ENCODE peak calls at places on chromosomes 11 and 22, in eight cellular contexts. Y is heart right ventricle; N is CD8-positive, alpha-beta memory T cell; E is hepatocyte; J is CD4-positive, CD25-positive, alpha-beta regulatory T cell; G is naive thymus-derived CD4-positive, alpha-beta T cell; Z is Peyer's patch; M is GM23248. O is an unnamed sample. For H3K27me3 and H3K4me1, the result is how much of the 10 kb centered on the place peaks cover.

GRCh38 chr11:115197433-115197832 is 306.8 kb downstream of the CADM1 start:
- DNase-seq in Y (no peak), N (no peak), E (no peak), J (no peak), G (no peak), Z (no peak), M (no peak), O (no peak)

GRCh38 chr22:23067691-23068090 is 2.6 kb upstream of the GNAZ start:
- DNase-seq in Y (peak), N (no peak), E (no peak), J (no peak), G (no peak), Z (no peak), M (peak), O (no peak)

GRCh38 chr11:6727971-6728890 is 43.5 kb downstream of the OR2AG2 start:
- DNase-seq in Y (no peak), N (no peak), E (no peak), J (no peak), G (no peak), Z (no peak), M (no peak), O (no peak)

GRCh38 chr11:32310218-32310601 is 125.1 kb downstream of the WT1 start:
- DNase-seq in Y (no peak), N (no peak), E (peak), J (no peak), G (no peak), Z (no peak), M (no peak), O (no peak)

GRCh38 chr11:101327908-101328307 is 198.3 kb upstream of the PGR start:
- DNase-seq in Y (no peak), N (no peak), E (no peak), J (no peak), G (no peak), Z (no peak), M (no peak), O (peak)

GRCh38 chr11:3723014-3723708 is 52.0 kb upstream of the CHRNA10 start:
- DNase-seq in Y (no peak), N (no peak), E (peak), J (no peak), G (no peak), Z (no peak), M (peak), O (no peak)

GRCh38 chr11:70323811-70324210 is 53.3 kb downstream of the PPFIA1 start:
- DNase-seq in Y (no peak), N (no peak), E (no peak), J (no peak), G (no peak), Z (no peak), M (peak), O (no peak)

GRCh38 chr11:97979741-97980140 is 1041.0 kb upstream of the CNTN5 start:
- DNase-seq in Y (no peak), N (no peak), E (no peak), J (no peak), G (no peak), Z (no peak), M (peak), O (no peak)

DNA sequence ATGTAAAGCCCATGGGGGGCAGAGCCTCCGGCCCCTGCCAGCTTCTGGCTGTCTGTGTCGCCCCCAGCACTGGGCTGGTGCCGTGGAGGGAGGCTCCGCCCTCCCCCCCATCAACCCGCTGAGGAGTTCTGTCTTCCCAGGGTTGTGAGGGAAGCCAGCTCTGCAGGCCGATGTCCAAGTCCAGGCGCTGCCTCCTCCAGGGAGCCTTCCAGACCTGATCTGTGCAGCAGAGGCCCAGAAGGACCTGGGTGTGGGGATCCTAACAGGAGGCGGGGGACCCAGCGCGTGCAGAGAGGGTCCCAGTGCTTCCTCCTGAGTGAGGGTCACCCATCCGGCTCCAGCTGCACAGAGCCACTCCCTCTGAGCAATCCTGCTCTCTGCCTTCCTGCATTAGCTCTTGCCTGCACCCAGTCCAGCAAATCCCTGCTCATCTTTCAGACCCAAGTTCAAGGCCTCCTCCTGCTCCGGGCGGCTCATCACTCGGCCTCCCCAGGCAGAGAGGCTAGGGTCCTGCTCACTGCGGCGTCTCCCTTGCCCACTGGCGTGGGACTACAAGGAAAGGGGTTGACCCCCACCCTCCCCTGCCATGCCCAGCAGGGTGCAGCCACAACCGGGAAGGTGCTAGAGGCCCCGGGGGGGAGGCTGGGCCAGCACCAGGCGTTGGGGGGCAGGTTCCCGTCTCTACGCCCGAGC is 16.5 kb downstream of the PRR33 start:
- DNase-seq in Y (peak), N (no peak), E (no peak), J (no peak), G (no peak), Z (peak), M (no peak), O (no peak)
- H3K4me3 ChIP-seq in Y (peak), N (no peak), E (no peak), J (no peak), G (no peak), Z (no peak), M (no peak), O (no peak)

DNA sequence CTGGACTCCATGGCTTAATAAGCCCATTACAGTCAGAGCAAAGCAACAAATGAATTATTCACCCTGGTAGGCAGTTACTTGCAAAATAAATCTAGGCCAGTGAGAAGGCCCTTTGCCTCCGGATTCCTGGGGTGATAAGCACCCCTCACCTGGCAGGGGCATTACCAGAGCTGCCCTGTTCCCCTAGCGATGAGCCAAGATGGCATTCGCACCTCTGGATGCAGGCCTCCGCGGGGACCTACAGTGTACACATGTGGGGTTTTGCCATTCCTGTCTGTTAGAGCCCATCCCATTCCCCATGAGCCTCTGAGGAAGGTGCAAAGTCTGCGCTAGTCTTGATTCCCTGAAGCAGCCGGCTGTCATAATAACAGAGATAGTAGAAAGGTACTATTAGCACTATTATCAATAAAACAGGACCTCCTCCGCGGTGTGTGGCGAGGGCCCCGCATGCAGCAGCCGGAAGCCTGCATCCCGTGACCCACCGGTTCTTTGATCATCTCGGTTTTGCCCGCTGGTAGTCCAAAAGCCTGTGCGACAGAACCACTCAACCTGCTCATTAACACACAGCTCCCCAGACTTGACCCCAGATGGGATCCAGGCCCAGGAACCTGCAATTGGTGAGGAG is 344.3 kb downstream of the BRD1 start:
- DNase-seq in Y (no peak), N (no peak), E (no peak), J (no peak), G (no peak), Z (no peak), M (no peak), O (no peak)
- H3K27me3 ChIP-seq in Y (under half), N (under half), E (under half), J (under half), G (under half), Z (under half), M (under half), O (under half)

GRCh38 chr11:60872952-60873524 is 5.7 kb downstream of the ZP1 start:
- DNase-seq in Y (no peak), N (no peak), E (peak), J (peak), G (no peak), Z (peak), M (peak), O (no peak)

GRCh38 chr11:60870733-60871377 is 3.5 kb downstream of the ZP1 start:
- DNase-seq in Y (no peak), N (no peak), E (no peak), J (no peak), G (no peak), Z (peak), M (no peak), O (no peak)

GRCh38 chr11:60871378-60872061 is 4.2 kb downstream of the ZP1 start:
- DNase-seq in Y (peak), N (no peak), E (no peak), J (peak), G (no peak), Z (peak), M (peak), O (no peak)

GRCh38 chr11:60873533-60873932 is 6.2 kb downstream of the ZP1 start:
- DNase-seq in Y (no peak), N (no peak), E (no peak), J (no peak), G (no peak), Z (peak), M (no peak), O (no peak)

DNA sequence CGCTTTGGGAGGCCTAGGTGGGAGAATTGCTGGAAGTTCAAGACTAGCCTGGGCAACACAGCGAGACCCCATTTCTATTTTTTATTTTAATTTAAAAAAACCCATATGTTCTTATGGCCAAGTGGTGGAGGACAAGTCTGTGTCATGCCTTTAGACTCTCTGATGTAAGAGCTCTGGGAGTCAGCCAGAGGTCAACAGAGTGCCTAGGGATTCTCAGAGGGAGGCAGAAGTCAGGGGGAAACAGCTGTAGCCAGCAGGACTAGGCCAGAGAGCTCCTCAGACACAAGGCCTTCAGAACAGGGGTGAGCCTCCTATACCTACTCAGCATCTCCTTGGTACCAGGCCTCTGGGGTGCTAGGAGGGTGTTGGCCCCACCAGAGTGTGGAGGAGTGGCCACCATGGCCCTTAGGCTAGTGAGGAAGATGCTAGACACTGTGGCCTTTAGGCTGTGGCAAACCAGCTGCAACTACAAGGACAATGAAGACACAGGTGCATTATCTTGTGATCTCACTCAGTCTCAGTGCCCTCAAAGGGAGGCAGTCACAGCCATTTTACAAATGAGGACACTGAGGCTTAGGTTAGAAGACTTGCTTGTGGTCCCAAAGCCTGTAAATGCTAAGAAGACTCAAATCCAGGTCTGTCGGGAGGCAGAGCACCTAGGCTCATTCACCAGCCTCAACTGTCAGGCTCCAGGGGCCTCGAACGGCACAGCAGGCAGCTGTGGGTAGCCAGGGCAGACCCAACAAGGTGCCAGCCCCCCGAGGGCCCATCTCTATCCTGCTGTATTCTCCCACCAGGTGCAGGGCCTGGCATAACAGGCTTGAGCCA is 5.0 kb downstream of the ZP1 start:
- DNase-seq in Y (peak), N (no peak), E (no peak), J (no peak), G (no peak), Z (peak), M (peak), O (no peak)
- H3K4me1 ChIP-seq in Y (under half), N (under half), E (under half), J (under half), G (under half), Z (under half), M (under half), O (under half)

GRCh38 chr22:19668748-19669147 is 45.6 kb upstream of the SEPTIN5 start:
- DNase-seq in Y (no peak), N (no peak), E (no peak), J (no peak), G (no peak), Z (no peak), M (no peak), O (no peak)
- H3K4me3 ChIP-seq in Y (no peak), N (no peak), E (no peak), J (no peak), G (no peak), Z (no peak), M (no peak), O (no peak)

GRCh38 chr11:120521176-120521575 is 9.6 kb downstream of the GRIK4 start:
- DNase-seq in Y (no peak), N (no peak), E (no peak), J (no peak), G (no peak), Z (no peak), M (no peak), O (no peak)
- H3K27me3 ChIP-seq in Y (under half), N (under half), E (under half), J (under half), G (under half), Z (under half), M (under half), O (under half)

DNA sequence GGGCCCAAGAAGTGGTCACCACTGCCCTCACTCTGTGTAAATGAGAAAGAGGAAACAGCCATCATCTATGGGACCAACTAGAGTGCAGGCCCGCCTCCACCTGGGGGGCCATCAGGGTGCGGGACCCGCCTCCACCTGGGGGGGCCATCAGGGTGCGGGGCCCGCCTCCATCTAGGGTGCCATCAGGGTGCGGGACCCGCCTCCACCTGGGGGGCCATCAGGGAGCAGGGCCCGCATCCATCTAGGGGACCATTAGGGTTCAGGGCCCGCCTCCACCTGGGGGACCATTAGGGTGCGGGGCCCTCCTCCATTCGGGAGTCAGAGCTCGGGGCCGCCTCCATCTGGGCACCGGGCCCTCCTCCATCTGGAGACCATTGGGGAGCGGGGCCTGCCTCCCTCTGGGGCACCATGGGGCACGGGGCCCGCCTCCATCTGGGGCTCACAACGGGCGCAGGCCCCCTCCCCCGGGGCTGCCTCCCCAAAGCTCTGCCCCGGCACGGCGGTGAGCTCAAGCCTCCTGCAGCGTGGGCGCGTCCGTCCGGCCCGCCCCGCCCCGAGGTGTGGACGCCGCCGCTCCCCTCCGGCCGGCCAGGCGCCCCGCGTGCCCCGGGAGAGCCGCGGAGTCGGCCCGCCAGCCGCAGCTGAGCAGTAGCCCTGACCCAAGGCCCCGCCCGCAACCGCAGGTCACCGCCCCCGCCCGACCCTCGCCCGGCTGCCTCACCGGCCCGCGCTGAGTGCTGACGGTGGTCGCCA is 511 bp downstream of the TOLLIP start:
- DNase-seq in Y (no peak), N (no peak), E (no peak), J (no peak), G (no peak), Z (no peak), M (peak), O (no peak)
- H3K4me1 ChIP-seq in Y (under half), N (under half), E (under half), J (under half), G (under half), Z (under half), M (under half), O (under half)

GRCh38 chr11:44950625-44951472 is at the start of gene TP53I11:
- DNase-seq in Y (peak), N (peak), E (peak), J (peak), G (peak), Z (peak), M (peak), O (peak)

GRCh38 chr11:44947114-44947513 is 3.6 kb downstream of the TP53I11 start:
- DNase-seq in Y (no peak), N (no peak), E (no peak), J (no peak), G (no peak), Z (no peak), M (no peak), O (no peak)

GRCh38 chr11:44950036-44950624 is 553 bp downstream of the TP53I11 start:
- DNase-seq in Y (peak), N (peak), E (peak), J (no peak), G (peak), Z (peak), M (peak), O (no peak)

GRCh38 chr11:44948155-44948554 is 2.5 kb downstream of the TP53I11 start:
- DNase-seq in Y (no peak), N (no peak), E (no peak), J (no peak), G (no peak), Z (no peak), M (no peak), O (no peak)

GRCh38 chr11:44949160-44950035 is 1.3 kb downstream of the TP53I11 start:
- DNase-seq in Y (no peak), N (peak), E (peak), J (peak), G (no peak), Z (peak), M (peak), O (no peak)
- H3K4me3 ChIP-seq in Y (peak), N (peak), E (peak), J (no peak), G (peak), Z (peak), M (peak), O (peak)

GRCh38 chr11:74689666-74690065 is 41.6 kb downstream of the CHRDL2 start:
- DNase-seq in Y (no peak), N (no peak), E (no peak), J (no peak), G (no peak), Z (no peak), M (peak), O (no peak)
- H3K27me3 ChIP-seq in Y (under half), N (under half), E (under half), J (under half), G (under half), Z (under half), M (under half), O (under half)

GRCh38 chr11:44573333-44573732 is 7.9 kb downstream of the CD82 start:
- DNase-seq in Y (no peak), N (no peak), E (no peak), J (no peak), G (no peak), Z (no peak), M (peak), O (no peak)
- H3K4me1 ChIP-seq in Y (under half), N (half or more), E (under half), J (half or more), G (half or more), Z (under half), M (under half), O (under half)